ENCODE peak calls at places on chromosomes 3 and 15, in five cellular contexts. One of them, this sample, is unnamed.

GRCh38 chr3:193975072-193975535 is 160.8 kb upstream of the HES1 start:
- DNase-seq in D721Med: no peak
- DNase-seq in Daoy: no peak
- DNase-seq in H9: peak; percentile 42
- DNase-seq in lower leg skin: no peak
- DNase-seq in this sample: no peak

GRCh38 chr3:70849911-70850699 is 537.7 kb upstream of the MDFIC2 start:
- DNase-seq in H9: no peak
- DNase-seq in D721Med: no peak
- DNase-seq in lower leg skin: no peak
- DNase-seq in Daoy: peak; percentile 80
- DNase-seq in this sample: no peak

GRCh38 chr3:102224171-102224570 is 210.6 kb upstream of the ZPLD1 start:
- DNase-seq in lower leg skin: no peak
- DNase-seq in H9: no peak
- DNase-seq in Daoy: peak; percentile 12
- DNase-seq in D721Med: no peak
- DNase-seq in this sample: no peak

GRCh38 chr3:13316603-13317002 is 103.5 kb downstream of the NUP210 start:
- DNase-seq in lower leg skin: no peak
- DNase-seq in D721Med: no peak
- DNase-seq in H9: no peak
- DNase-seq in Daoy: no peak
- DNase-seq in this sample: no peak

GRCh38 chr3:111260878-111261277 is 189.3 kb downstream of the NECTIN3 start:
- DNase-seq in lower leg skin: no peak
- DNase-seq in Daoy: no peak
- DNase-seq in D721Med: no peak
- DNase-seq in H9: no peak
- DNase-seq in this sample: no peak

GRCh38 chr15:90598053-90598577 is 68.4 kb downstream of the CRTC3 start:
- DNase-seq in H9: peak; percentile 72
- DNase-seq in D721Med: no peak
- DNase-seq in Daoy: no peak
- DNase-seq in lower leg skin: peak; percentile 88
- DNase-seq in this sample: no peak

GRCh38 chr3:171155122-171155700 is 128.7 kb upstream of the SLC2A2 start:
- DNase-seq in Daoy: no peak
- DNase-seq in H9: no peak
- DNase-seq in lower leg skin: no peak
- DNase-seq in D721Med: no peak
- DNase-seq in this sample: no peak

GRCh38 chr15:57640935-57641682 is 49.4 kb downstream of the MYZAP start:
- DNase-seq in H9: no peak
- DNase-seq in Daoy: peak; percentile 17
- DNase-seq in lower leg skin: no peak
- DNase-seq in D721Med: no peak
- DNase-seq in this sample: peak; percentile 54

GRCh38 chr15:88909956-88910831 is 3.0 kb downstream of the MFGE8 start:
- DNase-seq in H9: no peak
- DNase-seq in D721Med: no peak
- DNase-seq in Daoy: no peak
- DNase-seq in lower leg skin: peak; percentile 90
- DNase-seq in this sample: no peak

GRCh38 chr3:127588675-127589577 is 1.6 kb downstream of the TPRA1 start:
- DNase-seq in D721Med: no peak
- DNase-seq in H9: peak; percentile 42
- DNase-seq in lower leg skin: no peak
- DNase-seq in Daoy: peak; percentile 77
- DNase-seq in this sample: peak; percentile 49

GRCh38 chr15:51758645-51759044 is 7.2 kb downstream of the TMOD2 start:
- DNase-seq in Daoy: peak; percentile 62
- DNase-seq in D721Med: no peak
- DNase-seq in H9: no peak
- DNase-seq in lower leg skin: no peak
- DNase-seq in this sample: no peak

GRCh38 chr3:114566162-114566755 is 272.4 kb downstream of the TIGIT start:
- DNase-seq in D721Med: no peak
- DNase-seq in Daoy: no peak
- DNase-seq in H9: no peak
- DNase-seq in lower leg skin: no peak
- DNase-seq in this sample: no peak

GRCh38 chr3:123151251-123151705 is 50.5 kb upstream of the SEC22A start:
- DNase-seq in D721Med: no peak
- DNase-seq in Daoy: no peak
- DNase-seq in H9: peak; percentile 15
- DNase-seq in lower leg skin: peak; percentile 65
- DNase-seq in this sample: no peak